ENCODE peak calls at places on chromosome 18, in nine cellular contexts. Q is endothelial cell; L is GM20000; V is nephron progenitor cell; U is NCI-H1105 treated with DMSO at 0.1 percent for 48 hours; P is stimulated activated CD8-positive, alpha-beta memory T cell treated with anti-CD3 and anti-CD28 coated beads, Interleukin-4, amount 100 ng/mL, for 48 hours; R is K562; D is retina; H is cardiac fibroblast. E is an unnamed sample.

GRCh38 chr18:22166070-22166972 is 3.1 kb upstream of the GATA6 start:
- DNase-seq in D (peak; percentile 73), R (no peak), U (no peak), V (peak; percentile 63), L (no peak), H (peak; percentile 73), P (no peak), Q (peak; percentile 19), E (no peak)

GRCh38 chr18:7950380-7951143 is 383.4 kb downstream of the PTPRM start:
- DNase-seq in L (no peak), Q (no peak), U (no peak), D (no peak), V (no peak), H (peak; percentile 34), P (no peak), R (peak; percentile 4), E (no peak)

GRCh38 chr18:48922203-48922800 is 28.5 kb downstream of the SMAD7 start:
- DNase-seq in R (no peak), U (no peak), Q (no peak), H (no peak), P (no peak), L (no peak), D (peak; percentile 27), V (no peak), E (no peak)

GRCh38 chr18:46156838-46157237 is 52.7 kb downstream of the HAUS1 start:
- DNase-seq in D (no peak), V (no peak), R (no peak), H (no peak), U (no peak), Q (no peak), L (no peak), P (no peak), E (no peak)

GRCh38 chr18:34003687-34004086 is 221.0 kb downstream of the NOL4 start:
- DNase-seq in R (no peak), P (no peak), D (no peak), L (no peak), H (no peak), Q (no peak), V (no peak), U (no peak), E (no peak)

GRCh38 chr18:6484659-6485058 is 69.9 kb upstream of the L3MBTL4 start:
- DNase-seq in D (no peak), V (no peak), R (no peak), P (no peak), H (no peak), U (no peak), Q (no peak), L (no peak), E (no peak)

GRCh38 chr18:26466026-26466425 is 82.3 kb downstream of the KCTD1 start:
- DNase-seq in H (no peak), R (no peak), U (no peak), P (no peak), Q (no peak), D (no peak), L (no peak), V (no peak), E (no peak)

GRCh38 chr18:74861154-74861553 is 263.5 kb downstream of the ZNF407 start:
- DNase-seq in R (peak; percentile 9), P (no peak), V (no peak), D (no peak), Q (no peak), L (no peak), H (peak; percentile 26), U (no peak), E (no peak)

GRCh38 chr18:53422896-53423295 is 801.6 kb downstream of the MBD2 start:
- DNase-seq in R (no peak), H (no peak), Q (no peak), V (no peak), L (no peak), D (no peak), P (no peak), U (peak; percentile 89), E (no peak)

GRCh38 chr18:21053127-21053526 is 58.5 kb downstream of the ROCK1 start:
- DNase-seq in U (no peak), Q (no peak), P (no peak), V (no peak), L (no peak), D (no peak), H (peak; percentile 78), R (no peak), E (no peak)

GRCh38 chr18:51397347-51397962 is 200.0 kb upstream of the MEX3C start:
- DNase-seq in U (no peak), H (no peak), Q (no peak), D (no peak), P (no peak), V (no peak), R (no peak), L (no peak), E (no peak)

GRCh38 chr18:62723666-62724281 is 8.4 kb downstream of the PHLPP1 start:
- DNase-seq in R (no peak), V (no peak), L (no peak), P (no peak), D (no peak), Q (no peak), U (no peak), H (no peak), E (no peak)

GRCh38 chr18:13577091-13577697 is 149.2 kb downstream of the FAM210A start:
- DNase-seq in D (no peak), V (no peak), L (peak; percentile 75), P (peak; percentile 68), U (no peak), H (peak; percentile 12), Q (no peak), R (no peak), E (no peak)

GRCh38 chr18:63936932-63937393 is 12.1 kb upstream of the HMSD start:
- DNase-seq in D (no peak), H (no peak), U (no peak), R (no peak), V (no peak), P (no peak), Q (no peak), L (no peak), E (no peak)

GRCh38 chr18:78273876-78274275 is 705.7 kb upstream of the SALL3 start:
- DNase-seq in V (no peak), L (no peak), D (no peak), Q (no peak), H (no peak), R (no peak), U (no peak), P (no peak), E (no peak)

GRCh38 chr18:77086034-77086433 is 46.5 kb downstream of the MBP start:
- DNase-seq in D (no peak), L (no peak), Q (no peak), U (no peak), P (no peak), H (peak; percentile 63), V (no peak), R (no peak), E (no peak)

GRCh38 chr18:69484699-69485396 is 84.2 kb downstream of the DOK6 start:
- DNase-seq in V (no peak), H (no peak), U (no peak), D (no peak), P (no peak), L (no peak), Q (no peak), R (no peak), E (peak; percentile 22)

E was measured in HAP-1.